ENCODE peak calls at places on chromosomes 4 and X, in four cellular contexts. R is GM12878, Z is K562, Q is HepG2. S is an unnamed sample.

GRCh38 chr4:52016985-52017384 is 3.2 kb downstream of the LRRC66 start:
- DNase-seq in R (no peak), Z (no peak), Q (no peak), S (no peak)

GRCh38 chr4:4384837-4385236 is 2.1 kb upstream of the NSG1 start:
- DNase-seq in R (no peak), Z (peak), Q (peak), S (peak)

GRCh38 chr4:78529569-78530209 is 21.9 kb upstream of the ANXA3 start:
- DNase-seq in R (no peak), Z (no peak), Q (no peak), S (no peak)

GRCh38 chr4:71120831-71121524 is 127.5 kb downstream of the DCK start:
- DNase-seq in R (no peak), Z (no peak), Q (no peak), S (no peak)

GRCh38 chrX:9770319-9770718 is 4.7 kb upstream of the GPR143 start:
- DNase-seq in R (no peak), Z (no peak), Q (no peak), S (no peak)

GRCh38 chr4:102620697-102621497 is 119.7 kb downstream of the NFKB1 start:
- DNase-seq in R (no peak), Z (peak), Q (peak), S (peak)

GRCh38 chr4:73445383-73446335 is 9.6 kb downstream of the AFP start:
- DNase-seq in R (no peak), Z (no peak), Q (no peak), S (no peak)

GRCh38 chrX:102498732-102499131 is 17.8 kb downstream of the TMSB15A start:
- DNase-seq in R (no peak), Z (no peak), Q (no peak), S (no peak)

GRCh38 chr4:173516621-173517612 is 13.1 kb downstream of the HAND2 start:
- DNase-seq in R (no peak), Z (no peak), Q (no peak), S (no peak)

GRCh38 chr4:125961626-125962025 is 646.9 kb downstream of the FAT4 start:
- DNase-seq in R (no peak), Z (no peak), Q (no peak), S (no peak)

GRCh38 chrX:34218063-34218462 is 85.9 kb upstream of the FAM47A start:
- DNase-seq in R (no peak), Z (no peak), Q (no peak), S (no peak)

GRCh38 chr4:149709640-149710039 is 106.0 kb downstream of the IQCM start:
- DNase-seq in R (no peak), Z (no peak), Q (no peak), S (no peak)

GRCh38 chrX:129808829-129809745 is 29.3 kb downstream of the SASH3 start:
- DNase-seq in R (no peak), Z (no peak), Q (no peak), S (no peak)

GRCh38 chrX:143894938-143895337 is 11.1 kb downstream of the UBE2NL start:
- DNase-seq in R (no peak), Z (no peak), Q (no peak), S (no peak)

GRCh38 chrX:110418220-110418856 is 59.7 kb downstream of the RTL9 start:
- DNase-seq in R (no peak), Z (peak), Q (no peak), S (peak)

GRCh38 chr4:3207531-3208037 is 41.4 kb upstream of the MSANTD1 start:
- DNase-seq in R (no peak), Z (no peak), Q (peak), S (no peak)
- TF ChIP-seq TARDBP in R (no peak), Z (no peak), Q (no peak), S (no peak)

GRCh38 chr4:147984065-147984777 is 252.3 kb downstream of the ARHGAP10 start:
- DNase-seq in R (no peak), Z (peak), Q (peak), S (peak)
- TF ChIP-seq TARDBP in R (no peak), Z (no peak), Q (no peak), S (no peak)

DNA sequence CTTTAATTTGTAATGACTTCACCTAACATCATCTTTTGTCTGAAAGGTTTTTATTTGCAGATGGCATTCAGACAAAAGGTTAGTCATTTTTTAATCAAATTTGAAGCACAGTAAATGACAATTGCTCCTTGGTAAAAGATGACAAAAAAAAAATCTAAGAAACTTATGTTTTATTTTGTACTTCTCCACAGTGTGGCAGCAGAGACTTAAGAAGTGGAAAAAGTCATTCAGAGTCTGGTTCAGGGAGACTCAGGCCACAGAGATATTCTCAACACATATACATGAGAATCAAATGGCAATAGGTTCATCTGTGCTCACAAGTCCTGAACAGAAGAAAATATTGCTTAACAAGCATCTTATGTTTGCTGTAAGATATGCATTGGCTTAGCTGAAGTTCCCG is 436.2 kb downstream of the KCNIP4 start:
- DNase-seq in R (no peak), Z (peak), Q (no peak), S (peak)
- TF ChIP-seq TARDBP in R (no peak), Z (no peak), Q (no peak), S (no peak)

DNA sequence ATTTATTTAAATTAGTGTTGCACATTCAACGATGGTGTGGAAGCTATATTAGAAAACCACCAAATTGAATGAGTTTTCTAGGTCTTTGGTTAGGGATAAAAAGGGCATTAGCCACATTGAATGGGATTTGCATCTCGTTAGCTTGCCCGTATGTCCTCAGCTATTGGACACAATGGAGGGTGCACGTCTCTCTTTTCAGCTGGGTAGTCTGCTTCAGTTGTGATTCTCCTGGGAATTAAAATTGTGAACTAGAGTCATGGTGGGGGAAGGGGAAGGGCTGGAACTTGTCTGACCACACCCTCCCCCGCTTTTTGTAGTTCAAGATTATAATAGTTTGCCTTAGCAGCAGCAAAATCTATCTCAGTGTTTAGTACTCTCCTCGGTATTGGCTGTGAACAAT is 23.3 kb downstream of the TRIM2 start:
- DNase-seq in R (no peak), Z (no peak), Q (no peak), S (no peak)
- TF ChIP-seq TARDBP in R (no peak), Z (no peak), Q (no peak), S (no peak)

DNA sequence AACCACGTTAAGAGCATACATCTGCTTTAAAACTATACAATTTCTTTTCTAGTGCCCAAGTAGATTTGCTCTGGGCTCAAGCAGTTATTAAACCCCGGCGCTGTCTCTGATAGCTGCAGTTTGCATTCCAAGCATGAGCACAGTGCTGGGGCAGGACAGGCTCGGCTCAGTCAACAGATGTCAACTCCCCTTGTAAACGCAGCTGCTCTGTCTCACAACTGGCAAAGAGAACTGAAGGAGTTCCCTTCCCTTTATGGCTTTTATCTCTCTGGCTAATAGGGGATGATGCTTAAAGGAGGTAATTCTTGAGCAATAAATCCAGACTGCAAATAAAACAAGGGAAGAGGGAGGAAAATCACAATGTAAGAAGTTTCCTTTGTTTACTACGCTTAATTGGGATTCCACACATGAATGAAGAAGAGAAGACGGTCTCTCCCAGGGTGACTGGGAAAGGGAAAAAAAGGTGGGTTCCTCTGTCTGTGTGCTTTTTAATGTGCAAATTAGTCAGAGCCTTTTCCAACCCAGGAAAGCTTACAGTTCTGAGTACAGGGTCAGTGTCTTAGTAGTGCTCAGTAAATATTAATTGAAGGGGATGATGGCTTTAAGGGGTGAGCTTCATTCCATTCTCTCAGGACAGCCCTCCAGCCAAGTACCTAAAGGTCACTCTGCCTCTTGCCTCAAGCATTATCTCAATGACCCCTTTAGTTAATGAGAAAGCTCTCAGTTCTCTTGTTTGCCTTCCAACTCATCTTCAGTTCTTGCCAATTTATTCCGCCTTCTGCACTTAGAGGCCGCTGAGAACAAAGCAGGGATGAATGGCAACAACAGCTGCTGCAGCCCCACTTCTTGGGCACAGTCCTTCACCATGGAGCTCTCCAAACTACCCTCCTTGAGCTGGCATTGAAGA is 155.7 kb upstream of the JADE1 start:
- DNase-seq in R (no peak), Z (no peak), Q (no peak), S (no peak)
- TF ChIP-seq TARDBP in R (no peak), Z (no peak), Q (no peak), S (no peak)

GRCh38 chr4:83216856-83217683 is 67.5 kb downstream of the COQ2 start:
- DNase-seq in R (no peak), Z (no peak), Q (no peak), S (no peak)

GRCh38 chr4:83221897-83222441 is 62.6 kb downstream of the COQ2 start:
- DNase-seq in R (peak), Z (no peak), Q (no peak), S (no peak)

GRCh38 chr4:83219344-83219990 is 65.1 kb downstream of the COQ2 start:
- DNase-seq in R (peak), Z (no peak), Q (no peak), S (no peak)

GRCh38 chr4:83217721-83218522 is 66.7 kb downstream of the COQ2 start:
- DNase-seq in R (peak), Z (peak), Q (no peak), S (no peak)

DNA sequence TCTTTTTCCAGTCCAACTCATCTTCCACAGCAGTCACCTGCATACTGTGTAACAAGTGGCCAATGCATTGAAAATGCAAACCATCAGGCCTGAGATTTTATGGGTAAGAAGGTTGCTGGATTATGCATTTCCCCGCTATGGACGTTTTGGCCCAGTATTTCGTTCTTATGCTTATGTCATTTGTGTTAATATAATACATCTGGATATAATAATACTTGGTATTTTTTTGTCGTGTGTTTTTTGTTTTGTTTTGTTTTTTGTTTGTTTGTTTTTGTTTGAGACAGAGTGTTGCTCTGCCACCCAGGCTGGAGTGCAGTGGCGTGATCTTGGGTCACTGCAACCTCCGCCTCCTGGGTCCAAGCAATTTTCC is 64.6 kb downstream of the COQ2 start:
- DNase-seq in R (no peak), Z (no peak), Q (no peak), S (no peak)
- TF ChIP-seq TARDBP in R (no peak), Z (no peak), Q (no peak), S (no peak)

DNA sequence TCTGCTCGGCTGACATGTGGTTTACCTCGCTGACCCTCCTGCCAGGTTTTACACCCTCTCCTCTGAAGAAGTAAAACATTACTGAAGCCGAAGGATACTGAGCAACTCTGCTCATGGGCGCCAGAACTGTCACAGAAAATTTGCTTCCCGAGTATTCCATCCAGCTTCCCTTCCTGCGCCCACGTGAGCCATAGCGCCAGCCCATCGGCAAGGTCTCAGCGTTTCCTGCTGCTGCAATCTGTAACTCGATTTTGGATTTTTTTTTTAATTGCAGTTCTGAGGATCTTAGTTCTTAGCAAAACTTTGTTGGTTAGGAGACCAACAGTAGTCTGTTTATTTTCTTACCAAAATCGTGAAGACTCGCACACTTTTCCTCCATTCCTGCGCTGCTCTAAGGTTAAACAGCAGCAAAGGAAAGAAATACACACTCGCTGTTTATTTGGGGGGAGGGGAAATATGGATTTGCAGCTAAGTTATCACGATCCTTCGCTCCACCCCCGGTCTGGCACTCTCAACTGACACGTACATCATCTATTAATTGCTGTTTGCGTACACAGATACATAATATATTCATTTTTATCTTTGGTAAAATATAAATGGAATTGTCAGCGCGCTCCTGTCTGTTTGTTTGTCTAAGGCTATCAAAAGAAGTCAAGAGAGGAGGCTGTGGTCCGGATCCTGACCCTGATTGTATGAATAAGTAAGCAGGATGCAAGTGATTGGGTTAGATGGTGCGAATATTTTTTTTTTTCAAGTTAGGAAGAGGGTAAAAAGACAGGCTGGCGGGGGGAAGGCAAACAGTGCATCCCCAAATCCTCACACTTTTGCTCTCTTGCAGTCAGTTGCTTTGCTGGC is at the start of gene TLL1:
- DNase-seq in R (no peak), Z (no peak), Q (no peak), S (peak)
- TF ChIP-seq TARDBP in R (no peak), Z (no peak), Q (no peak), S (no peak)